ENCODE peak calls at places on chromosomes 12 and 14, in four cellular contexts. U, Z, B and S are unnamed samples. For H3K27me3, the result is how much of the 10 kb centered on the place peaks cover.

GRCh38 chr12:105935106-105935505 is 203.6 kb downstream of the NUAK1 start:
- DNase-seq in Z (no peak), B (no peak), U (no peak), S (no peak)

GRCh38 chr14:54109521-54110120 is 153.0 kb upstream of the BMP4 start:
- DNase-seq in B (no peak), U (no peak), Z (no peak), S (no peak)

GRCh38 chr14:53608369-53608768 is 348.3 kb downstream of the BMP4 start:
- DNase-seq in Z (peak), U (no peak), B (no peak), S (no peak)

GRCh38 chr14:65940056-65940735 is 527.7 kb downstream of the FUT8 start:
- DNase-seq in U (no peak), Z (peak), B (peak), S (no peak)

GRCh38 chr14:49634547-49635334 is at the start of gene DNAAF2:
- DNase-seq in B (peak), U (peak), Z (no peak), S (peak)

GRCh38 chr12:57087689-57088441 is 1.0 kb upstream of the NAB2 start:
- DNase-seq in U (peak), B (peak), Z (peak), S (peak)

GRCh38 chr12:126781593-126781992 is 1485.4 kb upstream of the TMEM132C start:
- DNase-seq in Z (no peak), U (no peak), B (peak), S (no peak)

GRCh38 chr14:69543341-69544249 is 31.1 kb downstream of the CCDC177 start:
- DNase-seq in Z (peak), U (peak), B (peak), S (no peak)

GRCh38 chr12:84497819-84498218 is 414.8 kb downstream of the SLC6A15 start:
- DNase-seq in U (peak), B (no peak), Z (peak), S (no peak)

GRCh38 chr14:71363961-71364360 is 456.7 kb downstream of the PCNX1 start:
- DNase-seq in Z (no peak), U (peak), B (no peak), S (no peak)

GRCh38 chr12:116381744-116382455 is 104.4 kb upstream of the MED13L start:
- DNase-seq in B (no peak), U (peak), Z (no peak), S (no peak)

GRCh38 chr14:88468396-88468795 is 82.9 kb downstream of the SPATA7 start:
- DNase-seq in Z (no peak), U (peak), B (no peak), S (no peak)

GRCh38 chr14:33834101-33834955 is 116.5 kb downstream of the EGLN3 start:
- DNase-seq in Z (no peak), B (no peak), U (no peak), S (no peak)

GRCh38 chr12:106248177-106248848 is 493 bp upstream of the CKAP4 start:
- DNase-seq in Z (no peak), U (peak), B (no peak), S (peak)

GRCh38 chr12:132806857-132807256 is 21.8 kb downstream of the GOLGA3 start:
- DNase-seq in Z (no peak), B (no peak), U (no peak), S (no peak)

GRCh38 chr12:6326316-6326959 is 15.4 kb downstream of the TNFRSF1A start:
- DNase-seq in B (peak), U (no peak), Z (no peak), S (peak)

GRCh38 chr12:49983892-49984291 is 11.1 kb downstream of the AQP6 start:
- DNase-seq in U (peak), B (no peak), Z (no peak), S (no peak)

GRCh38 chr14:75267141-75267601 is 11.5 kb upstream of the FOS start:
- DNase-seq in B (no peak), Z (no peak), U (peak), S (no peak)

GRCh38 chr12:51076235-51076930 is 7.0 kb downstream of the CSRNP2 start:
- DNase-seq in B (peak), Z (no peak), U (no peak), S (no peak)

GRCh38 chr14:75871181-75871880 is 110.5 kb downstream of the TGFB3 start:
- DNase-seq in U (no peak), Z (no peak), B (peak), S (no peak)

GRCh38 chr12:5043589-5044419 is at the start of gene KCNA5:
- DNase-seq in U (no peak), B (peak), Z (no peak), S (peak)

GRCh38 chr12:21751517-21751916 is 23.0 kb downstream of the KCNJ8 start:
- DNase-seq in U (peak), B (no peak), Z (no peak), S (no peak)

GRCh38 chr14:54766276-54767138 is 136.1 kb downstream of the GCH1 start:
- DNase-seq in B (no peak), U (no peak), Z (no peak), S (no peak)

GRCh38 chr14:102539544-102540309 is 30.2 kb upstream of the ANKRD9 start:
- DNase-seq in Z (no peak), U (peak), B (no peak), S (peak)

GRCh38 chr12:113778432-113779128 is 187.5 kb downstream of the RBM19 start:
- DNase-seq in B (no peak), Z (no peak), U (no peak), S (no peak)

GRCh38 chr12:9649532-9649940 is 20.0 kb upstream of the CLEC2D start:
- DNase-seq in B (peak), U (peak), Z (no peak), S (no peak)

GRCh38 chr12:51827925-51828818 is 20.3 kb downstream of the FIGNL2 start:
- DNase-seq in Z (no peak), B (peak), U (peak), S (no peak)

GRCh38 chr14:28785096-28785952 is 18.7 kb downstream of the FOXG1 start:
- DNase-seq in Z (no peak), U (peak), B (no peak), S (no peak)

GRCh38 chr14:30972882-30973582 is 52.4 kb upstream of the AP4S1 start:
- DNase-seq in B (no peak), Z (no peak), U (no peak), S (no peak)

GRCh38 chr14:105537580-105538474 is 11.4 kb downstream of the TMEM121 start:
- DNase-seq in B (peak), U (peak), Z (no peak), S (peak)

GRCh38 chr14:37246427-37246829 is 48.7 kb downstream of the MIPOL1 start:
- DNase-seq in U (peak), Z (peak), B (no peak), S (no peak)

GRCh38 chr12:57129311-57130288 is 1.3 kb downstream of the LRP1 start:
- DNase-seq in B (no peak), Z (no peak), U (peak), S (no peak)

DNA sequence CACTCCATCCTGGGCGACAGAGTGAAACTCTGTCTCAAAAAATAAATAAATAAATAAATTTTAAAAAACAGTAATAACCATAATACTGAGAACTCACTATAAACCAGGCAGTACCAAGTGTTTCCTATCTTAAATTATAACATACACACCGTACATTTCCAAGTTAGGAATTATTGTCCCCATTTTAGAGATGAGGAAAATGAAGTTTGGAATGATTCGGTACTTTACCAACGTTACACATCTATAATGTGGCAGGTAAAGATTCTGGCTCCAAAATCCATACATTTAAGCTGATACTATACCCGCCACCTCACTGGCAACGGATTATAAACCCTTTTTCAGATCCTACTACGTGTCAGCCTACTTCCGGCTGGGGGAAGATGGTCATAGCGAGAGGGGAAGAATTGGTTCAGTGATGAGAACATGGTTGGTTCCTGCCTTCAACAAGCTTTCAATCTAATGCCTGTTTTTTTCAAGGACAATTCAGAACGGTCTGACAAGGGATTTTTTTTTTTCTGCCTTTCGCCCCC is 105.9 kb upstream of the ATF7IP start:
- DNase-seq in B (no peak), U (no peak), Z (no peak), S (no peak)
- H3K4me3 ChIP-seq in B (no peak), U (peak), Z (peak), S (no peak)

GRCh38 chr12:130712346-130713065 is 3.6 kb downstream of the RIMBP2 start:
- DNase-seq in B (no peak), Z (no peak), U (no peak), S (peak)

GRCh38 chr12:130715150-130715995 is 726 bp downstream of the RIMBP2 start:
- DNase-seq in B (no peak), Z (no peak), U (no peak), S (no peak)

GRCh38 chr12:130714091-130714590 is 2.0 kb downstream of the RIMBP2 start:
- DNase-seq in B (peak), U (no peak), Z (no peak), S (no peak)

GRCh38 chr12:130714591-130715149 is 1.4 kb downstream of the RIMBP2 start:
- DNase-seq in U (no peak), B (no peak), Z (no peak), S (no peak)

DNA sequence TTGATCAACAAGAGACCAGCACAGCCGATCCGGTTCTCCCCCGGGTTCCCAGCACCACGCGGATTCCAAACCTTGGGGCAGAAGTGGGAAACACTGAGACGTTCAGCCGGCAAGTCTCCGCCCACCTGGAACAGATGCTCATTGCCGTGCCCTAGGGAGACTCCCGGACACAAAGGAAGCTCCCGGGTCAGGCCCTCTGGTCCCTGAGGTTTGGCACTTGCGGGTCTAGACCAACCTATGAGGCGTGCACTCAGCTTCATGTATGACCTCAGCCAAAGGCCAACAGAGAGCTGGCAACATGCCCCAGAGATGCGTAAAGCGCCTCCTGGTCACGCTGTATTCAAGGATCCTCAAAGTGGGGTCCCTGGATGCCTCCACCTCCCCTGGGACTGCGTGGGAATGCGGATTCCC is 2.5 kb downstream of the RIMBP2 start:
- DNase-seq in Z (no peak), B (no peak), U (no peak), S (no peak)
- H3K27me3 ChIP-seq in Z (under half), B (under half), U (under half), S (under half)

GRCh38 chr12:124607681-124608425 is 40.4 kb upstream of the NCOR2 start:
- DNase-seq in Z (no peak), B (no peak), U (no peak), S (no peak)

GRCh38 chr12:124609041-124609984 is 41.9 kb upstream of the NCOR2 start:
- DNase-seq in B (peak), Z (peak), U (peak), S (peak)

GRCh38 chr12:124610021-124610606 is 42.7 kb upstream of the NCOR2 start:
- DNase-seq in Z (no peak), U (no peak), B (no peak), S (no peak)

GRCh38 chr12:124605869-124606774 is 38.7 kb upstream of the NCOR2 start:
- DNase-seq in B (no peak), Z (no peak), U (no peak), S (no peak)

DNA sequence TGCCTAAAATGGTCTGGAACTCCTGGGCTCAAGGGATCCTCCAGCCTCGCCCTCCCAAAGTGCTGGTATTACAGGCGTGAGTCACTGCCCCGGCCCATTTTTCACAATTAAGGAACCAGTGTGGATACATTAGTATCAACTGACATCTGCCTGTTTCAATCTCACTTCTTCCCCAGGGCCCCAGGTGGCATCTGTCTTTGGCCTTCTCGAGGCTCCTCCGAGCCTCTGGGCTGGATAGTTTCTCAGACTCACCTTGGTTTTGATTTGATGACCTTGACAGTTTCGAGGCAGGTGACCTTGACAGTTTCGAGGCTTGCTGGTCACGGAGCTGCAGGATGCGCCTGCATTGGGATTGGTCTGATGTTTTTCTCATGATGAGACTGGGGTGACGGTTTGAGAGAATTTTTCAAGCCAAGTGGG is 41.0 kb upstream of the NCOR2 start:
- DNase-seq in B (no peak), U (no peak), Z (no peak), S (no peak)
- H3K4me3 ChIP-seq in B (no peak), U (no peak), Z (peak), S (no peak)

DNA sequence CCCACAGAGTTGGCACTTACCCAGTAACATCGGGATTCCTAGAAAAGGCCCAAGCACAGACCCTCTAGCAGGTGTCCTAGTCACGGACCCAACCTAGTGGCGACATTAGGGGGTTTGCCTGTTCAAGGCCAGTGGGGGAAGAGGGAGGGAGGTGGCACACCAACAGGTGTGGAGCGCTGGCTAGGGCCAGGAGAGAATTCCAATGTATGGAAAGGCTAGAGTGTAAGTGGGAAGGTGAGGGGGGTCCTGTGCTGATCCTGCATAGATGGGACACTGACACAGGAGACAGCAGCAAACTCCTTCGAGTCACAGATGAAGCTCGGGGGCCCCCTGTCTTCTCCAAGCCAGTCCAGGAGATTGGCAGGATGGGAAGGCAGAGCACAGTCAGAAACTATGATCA is 4.8 kb downstream of the PPP1R3E start:
- DNase-seq in B (no peak), Z (no peak), U (no peak), S (no peak)
- H3K27me3 ChIP-seq in B (under half), Z (under half), U (under half), S (under half)

GRCh38 chr12:66804555-66804954 is 125.7 kb upstream of the GRIP1 start:
- DNase-seq in B (no peak), Z (no peak), U (no peak), S (no peak)

GRCh38 chr12:66799548-66799947 is 120.7 kb upstream of the GRIP1 start:
- DNase-seq in U (no peak), Z (no peak), B (no peak), S (no peak)

DNA sequence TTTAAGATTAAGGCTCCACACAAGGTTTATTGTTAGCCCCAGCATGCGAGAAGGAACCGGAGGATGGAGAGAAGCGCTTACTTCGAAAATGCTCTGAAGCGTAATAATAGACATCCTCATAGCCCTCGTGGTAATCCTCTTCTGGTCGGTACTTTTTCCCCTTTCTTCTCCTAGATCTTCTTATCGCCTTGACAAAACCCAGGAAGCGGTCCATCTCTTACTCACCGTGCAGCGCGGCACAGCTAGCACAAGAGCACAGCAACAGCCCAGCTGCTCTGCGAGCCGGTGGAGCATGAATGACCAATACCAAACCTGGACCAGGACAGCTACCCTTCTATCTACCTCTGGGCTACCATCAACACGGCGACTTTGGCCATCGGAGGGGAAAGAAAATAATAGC is 125.1 kb upstream of the GRIP1 start:
- DNase-seq in Z (no peak), B (no peak), U (no peak), S (no peak)
- H3K4me3 ChIP-seq in Z (no peak), B (no peak), U (no peak), S (no peak)